ENCODE peak calls at places on chromosome 3, in four cellular contexts. N, T, Y and O are unnamed samples.

GRCh38 chr3:5061218-5061569 is 60.9 kb upstream of the ARL8B start:
- DNase-seq in N (no peak), Y (no peak), T (no peak), O (no peak)

GRCh38 chr3:184737641-184738518 is 26.0 kb upstream of the MAGEF1 start:
- DNase-seq in T (no peak), Y (peak), N (peak), O (no peak)

GRCh38 chr3:119911748-119912147 is 129.8 kb downstream of the NR1I2 start:
- DNase-seq in N (no peak), Y (no peak), T (no peak), O (no peak)

GRCh38 chr3:41158947-41159346 is 40.4 kb upstream of the CTNNB1 start:
- DNase-seq in N (no peak), Y (peak), T (peak), O (no peak)

GRCh38 chr3:21620511-21621395 is 130.3 kb downstream of the ZNF385D start:
- DNase-seq in Y (peak), T (no peak), N (no peak), O (no peak)

GRCh38 chr3:17011774-17012338 is 127.1 kb downstream of the PLCL2 start:
- DNase-seq in T (no peak), N (no peak), Y (peak), O (no peak)

GRCh38 chr3:122682016-122682374 is 1.4 kb downstream of the PARP14 start:
- DNase-seq in N (no peak), Y (peak), T (no peak), O (no peak)

GRCh38 chr3:148601766-148602685 is 95.7 kb upstream of the AGTR1 start:
- DNase-seq in T (no peak), N (no peak), Y (no peak), O (no peak)

GRCh38 chr3:69326821-69327433 is 59.0 kb downstream of the FRMD4B start:
- DNase-seq in Y (no peak), N (no peak), T (no peak), O (no peak)

GRCh38 chr3:183584246-183584913 is 28.9 kb upstream of the KLHL6 start:
- DNase-seq in Y (no peak), T (peak), N (no peak), O (peak)

GRCh38 chr3:170804095-170804494 is 65.9 kb downstream of the RPL22L1 start:
- DNase-seq in T (no peak), Y (no peak), N (no peak), O (no peak)

GRCh38 chr3:120450261-120450913 is 405 bp downstream of the FSTL1 start:
- DNase-seq in T (peak), Y (peak), N (no peak), O (no peak)

GRCh38 chr3:111229301-111229700 is 157.7 kb downstream of the NECTIN3 start:
- DNase-seq in N (no peak), T (no peak), Y (no peak), O (no peak)

GRCh38 chr3:124714218-124714853 is 15.9 kb upstream of the UMPS start:
- DNase-seq in N (no peak), T (no peak), Y (no peak), O (no peak)

GRCh38 chr3:96000963-96001362 is 813.4 kb upstream of the EPHA6 start:
- DNase-seq in Y (no peak), N (no peak), T (no peak), O (no peak)

GRCh38 chr3:72161870-72162617 is 377.1 kb upstream of the PROK2 start:
- DNase-seq in Y (peak), N (no peak), T (peak), O (no peak)

GRCh38 chr3:41155834-41156233 is 43.5 kb upstream of the CTNNB1 start:
- DNase-seq in N (no peak), T (no peak), Y (no peak), O (no peak)

GRCh38 chr3:112736386-112736785 is 95.4 kb upstream of the CCDC80 start:
- DNase-seq in T (no peak), Y (no peak), N (no peak), O (no peak)

GRCh38 chr3:129061888-129062834 is 1.6 kb downstream of the GP9 start:
- DNase-seq in Y (no peak), N (no peak), T (no peak), O (no peak)

GRCh38 chr3:138308783-138309182 is 20.9 kb downstream of the NME9 start:
- DNase-seq in Y (no peak), T (no peak), N (no peak), O (no peak)

GRCh38 chr3:94285874-94286273 is 223.0 kb downstream of the NSUN3 start:
- DNase-seq in N (no peak), Y (peak), T (no peak), O (no peak)

GRCh38 chr3:73561494-73561893 is 63.2 kb downstream of the PDZRN3 start:
- DNase-seq in Y (no peak), T (no peak), N (no peak), O (no peak)

GRCh38 chr3:46710671-46711295 is 6.9 kb downstream of the PRSS50 start:
- DNase-seq in Y (no peak), N (no peak), T (no peak), O (no peak)

GRCh38 chr3:155070932-155071387 is 9.2 kb upstream of the MME start:
- DNase-seq in T (no peak), N (no peak), Y (peak), O (no peak)